ENCODE peak calls at places on chromosomes 5 and 9, in eight cellular contexts. A, I, F, N, M, G, U and K are unnamed samples. For H3K9me3, the result is how much of the 10 kb centered on the place peaks cover.

GRCh38 chr9:131625848-131626670 is 80.7 kb downstream of the PRRT1B start:
- DNase-seq in A (no peak), I (peak), F (no peak), N (no peak), M (peak), G (peak), U (no peak), K (no peak)

GRCh38 chr9:73081979-73082657 is 69.5 kb upstream of the ANXA1 start:
- DNase-seq in A (no peak), I (no peak), F (no peak), N (peak), M (peak), G (no peak), U (no peak), K (no peak)

GRCh38 chr5:35160486-35161116 is 69.7 kb downstream of the PRLR start:
- DNase-seq in A (no peak), I (no peak), F (no peak), N (no peak), M (no peak), G (no peak), U (no peak), K (no peak)

GRCh38 chr9:75814667-75815066 is 75.8 kb upstream of the PCSK5 start:
- DNase-seq in A (no peak), I (no peak), F (no peak), N (no peak), M (peak), G (no peak), U (no peak), K (no peak)

GRCh38 chr9:81234924-81235610 is 454.3 kb downstream of the TLE1 start:
- DNase-seq in A (no peak), I (no peak), F (no peak), N (no peak), M (no peak), G (no peak), U (no peak), K (no peak)

GRCh38 chr9:81826541-81826906 is 101.7 kb upstream of the SPATA31D4 start:
- DNase-seq in A (no peak), I (no peak), F (peak), N (no peak), M (no peak), G (no peak), U (peak), K (no peak)

GRCh38 chr5:95591490-95591901 is 28.4 kb upstream of the GPR150 start:
- DNase-seq in A (no peak), I (no peak), F (no peak), N (no peak), M (peak), G (no peak), U (no peak), K (no peak)

GRCh38 chr5:134509308-134510040 is 16.0 kb upstream of the JADE2 start:
- DNase-seq in A (no peak), I (peak), F (no peak), N (no peak), M (no peak), G (no peak), U (no peak), K (no peak)

GRCh38 chr9:125544988-125545651 is 161.9 kb downstream of the MAPKAP1 start:
- DNase-seq in A (no peak), I (no peak), F (no peak), N (no peak), M (peak), G (no peak), U (no peak), K (no peak)

GRCh38 chr5:74738406-74738805 is 28.5 kb downstream of the GFM2 start:
- DNase-seq in A (no peak), I (no peak), F (no peak), N (no peak), M (no peak), G (no peak), U (no peak), K (no peak)

GRCh38 chr5:55276771-55277170 is 30.7 kb downstream of the DHX29 start:
- DNase-seq in A (no peak), I (no peak), F (no peak), N (no peak), M (no peak), G (no peak), U (no peak), K (no peak)

GRCh38 chr9:136946228-136946892 is 1.3 kb downstream of the C8G start:
- DNase-seq in A (no peak), I (peak), F (no peak), N (no peak), M (no peak), G (no peak), U (no peak), K (peak)

GRCh38 chr9:133950206-133950915 is 41.8 kb downstream of the VAV2 start:
- DNase-seq in A (no peak), I (peak), F (no peak), N (no peak), M (no peak), G (no peak), U (peak), K (no peak)

GRCh38 chr5:14615365-14615764 is 33.8 kb downstream of the OTULINL start:
- DNase-seq in A (no peak), I (no peak), F (no peak), N (no peak), M (no peak), G (no peak), U (no peak), K (no peak)

GRCh38 chr5:33475706-33476105 is 34.9 kb downstream of the TARS1 start:
- DNase-seq in A (no peak), I (no peak), F (no peak), N (no peak), M (no peak), G (no peak), U (no peak), K (no peak)

GRCh38 chr9:126860757-126861466 is 473 bp downstream of the ZBTB34 start:
- DNase-seq in A (no peak), I (peak), F (peak), N (peak), M (peak), G (peak), U (peak), K (peak)

GRCh38 chr9:72691671-72692070 is 170.3 kb downstream of the TMC1 start:
- DNase-seq in A (no peak), I (no peak), F (no peak), N (no peak), M (no peak), G (no peak), U (no peak), K (no peak)

GRCh38 chr5:136200130-136200529 is 7.2 kb upstream of the SMIM32 start:
- DNase-seq in A (no peak), I (no peak), F (no peak), N (no peak), M (no peak), G (no peak), U (no peak), K (no peak)

GRCh38 chr9:19252885-19253219 is 22.4 kb downstream of the DENND4C start:
- DNase-seq in A (no peak), I (no peak), F (no peak), N (no peak), M (no peak), G (no peak), U (no peak), K (no peak)

GRCh38 chr9:98532147-98532546 is 176.6 kb downstream of the GABBR2 start:
- DNase-seq in A (no peak), I (no peak), F (no peak), N (no peak), M (peak), G (no peak), U (no peak), K (no peak)

GRCh38 chr5:142725231-142726187 is 39.6 kb upstream of the FGF1 start:
- DNase-seq in A (no peak), I (no peak), F (no peak), N (no peak), M (no peak), G (no peak), U (no peak), K (no peak)

GRCh38 chr5:79834420-79835219 is 145.0 kb downstream of the CMYA5 start:
- DNase-seq in A (no peak), I (no peak), F (no peak), N (no peak), M (no peak), G (no peak), U (no peak), K (no peak)

GRCh38 chr5:27158775-27159174 is 120.4 kb upstream of the CDH9 start:
- DNase-seq in A (no peak), I (no peak), F (no peak), N (no peak), M (no peak), G (no peak), U (no peak), K (no peak)

GRCh38 chr5:154211611-154212390 is 21.3 kb downstream of the GALNT10 start:
- DNase-seq in A (no peak), I (no peak), F (no peak), N (no peak), M (no peak), G (no peak), U (no peak), K (no peak)

GRCh38 chr5:171633776-171634470 is 151.7 kb upstream of the SMIM23 start:
- DNase-seq in A (no peak), I (no peak), F (no peak), N (no peak), M (no peak), G (no peak), U (no peak), K (no peak)

GRCh38 chr9:19615036-19615435 is 173.8 kb downstream of the SLC24A2 start:
- DNase-seq in A (no peak), I (no peak), F (no peak), N (no peak), M (no peak), G (no peak), U (no peak), K (no peak)

GRCh38 chr5:180648658-180649296 is 623 bp downstream of the FLT4 start:
- DNase-seq in A (no peak), I (no peak), F (no peak), N (peak), M (no peak), G (peak), U (no peak), K (no peak)

GRCh38 chr9:133460405-133461175 is 812 bp downstream of the CACFD1 start:
- DNase-seq in A (peak), I (peak), F (peak), N (no peak), M (peak), G (no peak), U (peak), K (peak)

GRCh38 chr5:59874675-59875074 is 18.9 kb downstream of the PDE4D start:
- DNase-seq in A (no peak), I (no peak), F (no peak), N (no peak), M (no peak), G (no peak), U (no peak), K (no peak)

GRCh38 chr5:172646716-172647285 is 5.7 kb downstream of the NEURL1B start:
- DNase-seq in A (no peak), I (no peak), F (no peak), N (no peak), M (no peak), G (no peak), U (no peak), K (no peak)

GRCh38 chr9:125961037-125961436 is 213.9 kb downstream of the PBX3 start:
- DNase-seq in A (no peak), I (no peak), F (no peak), N (no peak), M (no peak), G (no peak), U (no peak), K (no peak)

GRCh38 chr9:124010665-124011321 is 775 bp upstream of the LHX2 start:
- DNase-seq in A (no peak), I (no peak), F (no peak), N (no peak), M (no peak), G (no peak), U (no peak), K (no peak)

GRCh38 chr9:104915739-104916138 is 12.2 kb downstream of the ABCA1 start:
- DNase-seq in A (no peak), I (no peak), F (no peak), N (no peak), M (no peak), G (no peak), U (no peak), K (no peak)

GRCh38 chr5:64144429-64145215 is 21.0 kb upstream of the RNF180 start:
- DNase-seq in A (no peak), I (no peak), F (no peak), N (no peak), M (peak), G (no peak), U (no peak), K (no peak)

GRCh38 chr9:78118742-78119473 is 87.3 kb upstream of the GNAQ start:
- DNase-seq in A (no peak), I (no peak), F (no peak), N (peak), M (no peak), G (no peak), U (no peak), K (no peak)

GRCh38 chr5:8949908-8950307 is 596.0 kb downstream of the SEMA5A start:
- DNase-seq in A (no peak), I (no peak), F (no peak), N (no peak), M (no peak), G (no peak), U (no peak), K (no peak)
- H3K9me3 ChIP-seq in A (under half), I (under half), F (under half), N (under half), M (under half), G (under half), U (under half), K (under half)

GRCh38 chr9:118455781-118456180 is 751.6 kb downstream of the TLR4 start:
- DNase-seq in A (no peak), I (no peak), F (no peak), N (no peak), M (no peak), G (no peak), U (no peak), K (no peak)
- H3K9me3 ChIP-seq in A (under half), I (under half), F (under half), N (under half), M (under half), G (under half), U (under half), K (under half)

GRCh38 chr9:116280529-116280928 is 126.9 kb downstream of the PAPPA start:
- DNase-seq in A (no peak), I (no peak), F (no peak), N (no peak), M (no peak), G (no peak), U (no peak), K (no peak)
- H3K9me3 ChIP-seq in A (under half), I (under half), F (under half), N (under half), M (under half), G (under half), U (under half), K (under half)

DNA sequence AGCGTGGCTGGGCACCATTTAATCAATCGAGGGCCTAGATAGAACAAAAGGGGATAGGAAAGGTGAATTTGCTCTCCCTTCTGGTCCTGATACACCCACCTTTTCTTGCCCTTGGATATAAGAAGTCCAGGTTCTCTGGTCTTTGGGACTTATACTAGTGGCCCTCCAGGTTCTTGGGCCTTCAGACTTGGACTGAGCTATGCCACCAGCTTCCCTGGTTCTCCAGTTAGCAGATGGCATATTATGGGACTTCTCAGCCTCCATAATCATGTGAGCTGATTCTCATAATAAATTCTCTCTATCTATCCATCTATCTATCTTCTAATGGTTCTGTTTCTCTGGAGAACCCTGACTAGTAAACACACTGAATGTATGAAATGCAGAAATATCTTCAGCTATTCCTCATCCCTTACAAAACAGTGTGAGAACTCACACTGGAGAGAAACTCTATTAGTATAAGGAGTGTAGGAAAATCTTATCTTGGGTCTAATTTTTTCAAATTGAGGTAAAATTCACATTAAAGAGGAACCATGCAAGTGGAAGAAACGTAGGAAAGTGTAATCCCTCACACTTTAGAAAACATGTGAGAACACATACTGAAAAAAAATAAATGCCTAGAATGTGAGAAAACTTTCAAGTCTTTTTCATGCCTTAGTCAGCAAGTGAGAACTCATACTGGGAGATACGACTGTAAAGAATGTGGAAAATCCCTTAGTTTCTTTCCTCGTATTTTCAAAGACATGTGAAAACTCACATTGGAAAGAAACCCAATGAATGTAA is 15.5 kb downstream of the PCDHB15 start:
- DNase-seq in A (no peak), I (no peak), F (no peak), N (no peak), M (peak), G (no peak), U (no peak), K (no peak)
- H3K9me3 ChIP-seq in A (half or more), I (under half), F (half or more), N (half or more), M (under half), G (under half), U (half or more), K (under half)

GRCh38 chr5:96946381-96946780 is 10.5 kb downstream of the LNPEP start:
- DNase-seq in A (no peak), I (no peak), F (no peak), N (no peak), M (no peak), G (no peak), U (no peak), K (no peak)

GRCh38 chr5:96957125-96958041 is 21.5 kb downstream of the LNPEP start:
- DNase-seq in A (no peak), I (no peak), F (no peak), N (no peak), M (no peak), G (no peak), U (no peak), K (no peak)

GRCh38 chr5:96952946-96953730 is 17.3 kb downstream of the LNPEP start:
- DNase-seq in A (no peak), I (no peak), F (no peak), N (no peak), M (no peak), G (no peak), U (no peak), K (no peak)

DNA sequence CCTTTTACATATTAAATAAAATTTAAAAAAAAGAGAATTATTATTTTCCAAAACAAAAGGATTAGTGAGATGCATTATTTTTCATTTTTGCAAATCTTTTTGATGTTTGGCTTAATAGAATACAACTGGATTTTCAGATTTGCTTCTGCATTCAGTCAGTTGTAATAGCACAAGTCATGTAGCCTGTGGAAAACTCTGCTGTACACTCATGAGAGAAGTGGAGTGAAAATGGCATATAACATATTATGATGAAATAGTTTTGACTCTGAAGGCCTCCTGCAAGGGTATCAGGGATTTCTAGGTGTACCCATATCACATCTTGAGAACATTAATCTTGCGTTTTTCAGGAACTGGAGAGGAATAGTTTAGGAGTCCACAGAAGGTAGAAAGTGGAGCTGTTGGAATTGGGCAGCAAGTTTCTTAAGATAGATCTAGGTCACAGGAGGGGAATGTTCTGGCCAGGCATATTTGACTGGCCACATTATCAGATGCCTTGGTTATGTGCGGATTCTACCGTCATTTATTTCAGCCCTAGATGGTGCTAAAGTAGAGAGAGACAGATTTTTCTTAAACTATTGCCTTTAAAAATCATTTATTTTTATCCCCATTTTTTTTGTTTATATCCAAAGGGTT is 16.4 kb downstream of the LNPEP start:
- DNase-seq in A (no peak), I (no peak), F (no peak), N (no peak), M (no peak), G (no peak), U (no peak), K (no peak)
- H3K9me3 ChIP-seq in A (under half), I (under half), F (under half), N (under half), M (under half), G (under half), U (under half), K (under half)

GRCh38 chr9:10867194-10867593 is 254.4 kb upstream of the PTPRD start:
- DNase-seq in A (no peak), I (no peak), F (no peak), N (no peak), M (no peak), G (no peak), U (no peak), K (no peak)

GRCh38 chr9:10873999-10874398 is 261.2 kb upstream of the PTPRD start:
- DNase-seq in A (no peak), I (no peak), F (no peak), N (no peak), M (no peak), G (no peak), U (no peak), K (no peak)

GRCh38 chr9:10869687-10870086 is 256.9 kb upstream of the PTPRD start:
- DNase-seq in A (no peak), I (no peak), F (no peak), N (no peak), M (no peak), G (no peak), U (no peak), K (no peak)
- H3K9me3 ChIP-seq in A (under half), I (under half), F (under half), N (under half), M (under half), G (under half), U (under half), K (under half)

GRCh38 chr9:8255852-8256251 is 456.3 kb upstream of the DMAC1 start:
- DNase-seq in A (no peak), I (no peak), F (no peak), N (no peak), M (no peak), G (no peak), U (no peak), K (no peak)

GRCh38 chr9:8261737-8262136 is 462.2 kb upstream of the DMAC1 start:
- DNase-seq in A (no peak), I (no peak), F (no peak), N (no peak), M (no peak), G (no peak), U (no peak), K (no peak)

GRCh38 chr9:8259028-8259427 is 459.4 kb upstream of the DMAC1 start:
- DNase-seq in A (no peak), I (no peak), F (no peak), N (no peak), M (no peak), G (no peak), U (no peak), K (no peak)

GRCh38 chr9:8254527-8254926 is 454.9 kb upstream of the DMAC1 start:
- DNase-seq in A (no peak), I (no peak), F (no peak), N (no peak), M (no peak), G (no peak), U (no peak), K (no peak)

GRCh38 chr9:8256880-8257279 is 457.3 kb upstream of the DMAC1 start:
- DNase-seq in A (no peak), I (no peak), F (no peak), N (no peak), M (no peak), G (no peak), U (no peak), K (no peak)
- H3K9me3 ChIP-seq in A (under half), I (under half), F (under half), N (under half), M (under half), G (under half), U (under half), K (under half)